ENCODE peak calls at places on chromosomes 13 and 19, in seven cellular contexts. One of them, this sample, is unnamed.
A peak's percentile ranks its signal among the peaks of the same experiment; 100 is the strongest.

GRCh38 chr13:50401721-50402510 is 386.7 kb downstream of the KCNRG start:
- DNase-seq in CD8-positive, alpha-beta T cell: no peak
- DNase-seq in HFFc6: peak; percentile 36
- DNase-seq in left ventricle myocardium inferior: no peak
- DNase-seq in fibroblast of pulmonary artery: peak; percentile 75
- DNase-seq in kidney: no peak
- DNase-seq in colonic mucosa: no peak
- DNase-seq in this sample: no peak

GRCh38 chr13:69389899-69390298 is 717.7 kb upstream of the ATXN8OS start:
- DNase-seq in CD8-positive, alpha-beta T cell: no peak
- DNase-seq in HFFc6: no peak
- DNase-seq in left ventricle myocardium inferior: no peak
- DNase-seq in fibroblast of pulmonary artery: no peak
- DNase-seq in kidney: no peak
- DNase-seq in colonic mucosa: no peak
- DNase-seq in this sample: no peak

GRCh38 chr19:39765091-39766076 is 13.3 kb upstream of the LEUTX start:
- DNase-seq in CD8-positive, alpha-beta T cell: peak; percentile 42
- DNase-seq in HFFc6: peak; percentile 15
- DNase-seq in left ventricle myocardium inferior: no peak
- DNase-seq in fibroblast of pulmonary artery: peak; percentile 66
- DNase-seq in kidney: no peak
- DNase-seq in colonic mucosa: peak; percentile 44
- DNase-seq in this sample: peak; percentile 74

GRCh38 chr19:38433268-38433733 is at the start of gene RYR1:
- DNase-seq in CD8-positive, alpha-beta T cell: peak; percentile 37
- DNase-seq in HFFc6: no peak
- DNase-seq in left ventricle myocardium inferior: peak; percentile 67
- DNase-seq in fibroblast of pulmonary artery: peak; percentile 10
- DNase-seq in kidney: peak; percentile 71
- DNase-seq in colonic mucosa: peak; percentile 47
- DNase-seq in this sample: peak; percentile 81

GRCh38 chr13:46605824-46606554 is 53.0 kb downstream of the LRCH1 start:
- DNase-seq in CD8-positive, alpha-beta T cell: no peak
- DNase-seq in HFFc6: no peak
- DNase-seq in left ventricle myocardium inferior: no peak
- DNase-seq in fibroblast of pulmonary artery: no peak
- DNase-seq in kidney: no peak
- DNase-seq in colonic mucosa: no peak
- DNase-seq in this sample: no peak

GRCh38 chr19:2783781-2784145 is 690 bp upstream of the SGTA start:
- DNase-seq in CD8-positive, alpha-beta T cell: no peak
- DNase-seq in HFFc6: no peak
- DNase-seq in left ventricle myocardium inferior: no peak
- DNase-seq in fibroblast of pulmonary artery: no peak
- DNase-seq in kidney: no peak
- DNase-seq in colonic mucosa: no peak
- DNase-seq in this sample: no peak

GRCh38 chr13:101695870-101696516 is 243.5 kb downstream of the ITGBL1 start:
- DNase-seq in CD8-positive, alpha-beta T cell: no peak
- DNase-seq in HFFc6: no peak
- DNase-seq in left ventricle myocardium inferior: peak; percentile 20
- DNase-seq in fibroblast of pulmonary artery: no peak
- DNase-seq in kidney: no peak
- DNase-seq in colonic mucosa: no peak
- DNase-seq in this sample: no peak

GRCh38 chr13:86383151-86383550 is 583.9 kb upstream of the SLITRK6 start:
- DNase-seq in CD8-positive, alpha-beta T cell: no peak
- DNase-seq in HFFc6: no peak
- DNase-seq in left ventricle myocardium inferior: no peak
- DNase-seq in fibroblast of pulmonary artery: no peak
- DNase-seq in kidney: no peak
- DNase-seq in colonic mucosa: no peak
- DNase-seq in this sample: no peak

GRCh38 chr13:22082437-22083100 is 411.7 kb downstream of the FGF9 start:
- DNase-seq in CD8-positive, alpha-beta T cell: no peak
- DNase-seq in HFFc6: no peak
- DNase-seq in left ventricle myocardium inferior: no peak
- DNase-seq in fibroblast of pulmonary artery: no peak
- DNase-seq in kidney: no peak
- DNase-seq in colonic mucosa: no peak
- DNase-seq in this sample: no peak

GRCh38 chr13:114082849-114083645 is 49.4 kb downstream of the RASA3 start:
- DNase-seq in CD8-positive, alpha-beta T cell: no peak
- DNase-seq in HFFc6: no peak
- DNase-seq in left ventricle myocardium inferior: no peak
- DNase-seq in fibroblast of pulmonary artery: no peak
- DNase-seq in kidney: peak; percentile 32
- DNase-seq in colonic mucosa: no peak
- DNase-seq in this sample: no peak

GRCh38 chr19:40799558-40800338 is 757 bp downstream of the EGLN2 start:
- DNase-seq in CD8-positive, alpha-beta T cell: peak; percentile 30
- DNase-seq in HFFc6: no peak
- DNase-seq in left ventricle myocardium inferior: peak; percentile 70
- DNase-seq in fibroblast of pulmonary artery: peak; percentile 53
- DNase-seq in kidney: peak; percentile 93
- DNase-seq in colonic mucosa: peak; percentile 58
- DNase-seq in this sample: no peak

GRCh38 chr19:38202504-38202903 is 21.5 kb downstream of the DPF1 start:
- DNase-seq in CD8-positive, alpha-beta T cell: no peak
- DNase-seq in HFFc6: no peak
- DNase-seq in left ventricle myocardium inferior: no peak
- DNase-seq in fibroblast of pulmonary artery: no peak
- DNase-seq in kidney: no peak
- DNase-seq in colonic mucosa: no peak
- DNase-seq in this sample: no peak

GRCh38 chr19:42023121-42023942 is 29.3 kb upstream of the ATP1A3 start:
- DNase-seq in CD8-positive, alpha-beta T cell: no peak
- DNase-seq in HFFc6: peak; percentile 22
- DNase-seq in left ventricle myocardium inferior: no peak
- DNase-seq in fibroblast of pulmonary artery: peak; percentile 3
- DNase-seq in kidney: no peak
- DNase-seq in colonic mucosa: peak; percentile 23
- DNase-seq in this sample: peak; percentile 59

GRCh38 chr13:51844862-51845573 is at the start of gene TMEM272:
- DNase-seq in CD8-positive, alpha-beta T cell: peak; percentile 54
- DNase-seq in HFFc6: no peak
- DNase-seq in left ventricle myocardium inferior: peak; percentile 42
- DNase-seq in fibroblast of pulmonary artery: peak; percentile 45
- DNase-seq in kidney: no peak
- DNase-seq in colonic mucosa: peak; percentile 42
- DNase-seq in this sample: peak; percentile 80

GRCh38 chr13:112842343-112842856 is 126.6 kb upstream of the MCF2L start:
- DNase-seq in CD8-positive, alpha-beta T cell: no peak
- DNase-seq in HFFc6: no peak
- DNase-seq in left ventricle myocardium inferior: peak; percentile 58
- DNase-seq in fibroblast of pulmonary artery: peak; percentile 43
- DNase-seq in kidney: no peak
- DNase-seq in colonic mucosa: no peak
- DNase-seq in this sample: peak; percentile 46

GRCh38 chr13:44765076-44765475 is 188.9 kb upstream of the TSC22D1 start:
- DNase-seq in CD8-positive, alpha-beta T cell: no peak
- DNase-seq in HFFc6: no peak
- DNase-seq in left ventricle myocardium inferior: no peak
- DNase-seq in fibroblast of pulmonary artery: no peak
- DNase-seq in kidney: no peak
- DNase-seq in colonic mucosa: peak; percentile 54
- DNase-seq in this sample: no peak

GRCh38 chr19:44260343-44260681 is 626 bp downstream of the ZNF233 start:
- DNase-seq in CD8-positive, alpha-beta T cell: no peak
- DNase-seq in HFFc6: no peak
- DNase-seq in left ventricle myocardium inferior: no peak
- DNase-seq in fibroblast of pulmonary artery: no peak
- DNase-seq in kidney: no peak
- DNase-seq in colonic mucosa: peak; percentile 23
- DNase-seq in this sample: no peak

DNA sequence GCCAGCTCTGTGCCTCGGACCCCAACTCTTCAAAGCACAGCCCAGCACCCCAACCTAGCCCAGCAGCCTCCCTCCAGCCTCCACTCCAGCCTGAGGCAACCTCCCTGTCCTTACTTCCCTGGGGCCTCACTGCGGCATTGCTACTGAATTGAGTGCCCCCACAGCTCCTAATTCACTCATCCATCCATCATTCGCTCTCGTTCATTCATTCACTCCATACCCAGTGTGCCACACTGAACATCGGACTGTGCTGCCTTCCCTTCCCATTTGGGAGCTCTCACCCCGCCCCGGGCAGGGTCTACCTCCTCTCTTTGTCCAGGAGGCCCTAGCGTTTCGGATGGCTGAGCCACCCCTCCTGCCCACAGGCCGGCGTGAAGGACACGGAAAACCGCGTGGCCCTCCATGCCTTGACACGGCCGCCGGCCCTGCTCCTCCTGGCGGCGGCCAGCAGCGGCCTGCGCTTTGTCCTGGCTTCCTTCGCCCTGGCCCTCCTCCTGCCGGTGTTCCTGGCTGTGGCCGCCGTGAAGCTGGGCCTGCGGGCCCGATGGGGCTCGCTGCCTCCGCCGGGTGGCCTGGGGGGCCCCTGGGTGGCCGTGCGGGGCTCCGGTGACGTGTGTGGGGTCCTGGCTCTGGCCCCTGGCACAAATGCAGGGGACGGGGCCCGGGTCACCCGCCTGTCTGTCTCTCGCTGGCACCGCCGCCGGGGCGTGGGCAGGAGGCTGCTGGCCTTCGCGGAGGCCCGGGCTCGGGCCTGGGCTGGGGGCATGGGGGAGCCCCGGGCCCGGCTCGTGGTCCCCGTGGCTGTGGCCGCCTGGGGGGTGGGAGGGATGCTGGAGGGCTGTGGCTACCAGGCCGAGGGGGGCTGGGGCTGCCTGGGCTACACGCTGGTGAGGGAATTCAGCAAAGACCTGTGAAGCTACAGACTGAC is 1.3 kb downstream of the NAT14 start:
- DNase-seq in CD8-positive, alpha-beta T cell: no peak
- DNase-seq in HFFc6: no peak
- DNase-seq in left ventricle myocardium inferior: no peak
- DNase-seq in fibroblast of pulmonary artery: no peak
- DNase-seq in kidney: no peak
- DNase-seq in colonic mucosa: no peak
- DNase-seq in this sample: no peak
- TF ChIP-seq CTCF in CD8-positive, alpha-beta T cell: no peak
- TF ChIP-seq CTCF in HFFc6: no peak
- TF ChIP-seq CTCF in left ventricle myocardium inferior: peak; percentile 44
- TF ChIP-seq CTCF in fibroblast of pulmonary artery: no peak
- TF ChIP-seq CTCF in kidney: no peak
- TF ChIP-seq CTCF in colonic mucosa: no peak
- TF ChIP-seq CTCF in this sample: no peak

GRCh38 chr13:91383836-91384235 is 14.6 kb upstream of the GPC5 start:
- DNase-seq in CD8-positive, alpha-beta T cell: no peak
- DNase-seq in HFFc6: no peak
- DNase-seq in left ventricle myocardium inferior: no peak
- DNase-seq in fibroblast of pulmonary artery: no peak
- DNase-seq in kidney: no peak
- DNase-seq in colonic mucosa: no peak
- DNase-seq in this sample: no peak

GRCh38 chr13:91384891-91385290 is 13.5 kb upstream of the GPC5 start:
- DNase-seq in CD8-positive, alpha-beta T cell: no peak
- DNase-seq in HFFc6: no peak
- DNase-seq in left ventricle myocardium inferior: no peak
- DNase-seq in fibroblast of pulmonary artery: no peak
- DNase-seq in kidney: no peak
- DNase-seq in colonic mucosa: no peak
- DNase-seq in this sample: no peak

GRCh38 chr13:91381371-91381770 is 17.1 kb upstream of the GPC5 start:
- DNase-seq in CD8-positive, alpha-beta T cell: no peak
- DNase-seq in HFFc6: no peak
- DNase-seq in left ventricle myocardium inferior: no peak
- DNase-seq in fibroblast of pulmonary artery: peak; percentile 41
- DNase-seq in kidney: no peak
- DNase-seq in colonic mucosa: no peak
- DNase-seq in this sample: no peak
- TF ChIP-seq CTCF in CD8-positive, alpha-beta T cell: no peak
- TF ChIP-seq CTCF in HFFc6: peak; percentile 38
- TF ChIP-seq CTCF in left ventricle myocardium inferior: peak; percentile 52
- TF ChIP-seq CTCF in fibroblast of pulmonary artery: peak; percentile 32
- TF ChIP-seq CTCF in kidney: peak; percentile 20
- TF ChIP-seq CTCF in colonic mucosa: no peak
- TF ChIP-seq CTCF in this sample: no peak

DNA sequence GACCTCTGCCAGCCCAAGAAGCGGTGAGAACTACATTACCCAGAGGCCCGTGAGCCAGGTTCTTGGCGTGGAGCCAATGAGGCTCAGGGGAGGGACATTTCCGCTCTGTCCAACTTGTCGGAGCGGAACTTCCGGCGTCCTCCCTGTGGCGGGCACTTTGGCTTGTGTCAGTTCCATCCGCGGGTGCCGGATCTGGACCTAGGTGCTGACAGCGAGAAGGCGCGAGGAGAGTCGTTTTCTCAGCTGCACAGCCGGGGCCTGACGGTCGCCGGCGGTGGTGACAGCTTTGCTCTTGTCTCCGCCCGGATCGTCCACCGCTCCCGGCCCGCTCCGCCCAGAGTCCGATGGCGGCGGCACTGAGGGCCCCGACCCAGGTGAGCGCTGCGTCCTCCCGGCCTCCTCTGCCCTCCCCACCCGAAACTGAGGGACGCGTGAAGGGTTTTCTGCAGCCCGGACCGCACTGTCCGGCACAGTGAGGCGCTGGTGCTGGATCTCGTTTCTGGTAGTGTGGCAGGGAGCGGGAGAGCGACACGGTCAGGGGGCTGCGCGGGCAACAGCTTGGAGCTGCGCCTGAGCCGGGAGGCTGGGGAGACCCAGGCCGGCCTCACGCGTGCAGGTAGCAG is at the start of gene ZNF530:
- DNase-seq in CD8-positive, alpha-beta T cell: peak; percentile 88
- DNase-seq in HFFc6: peak; percentile 89
- DNase-seq in left ventricle myocardium inferior: peak; percentile 96
- DNase-seq in fibroblast of pulmonary artery: peak; percentile 95
- DNase-seq in kidney: peak; percentile 97
- DNase-seq in colonic mucosa: peak; percentile 95
- DNase-seq in this sample: peak; percentile 95
- TF ChIP-seq CTCF in CD8-positive, alpha-beta T cell: no peak
- TF ChIP-seq CTCF in HFFc6: no peak
- TF ChIP-seq CTCF in left ventricle myocardium inferior: no peak
- TF ChIP-seq CTCF in fibroblast of pulmonary artery: no peak
- TF ChIP-seq CTCF in kidney: no peak
- TF ChIP-seq CTCF in colonic mucosa: no peak
- TF ChIP-seq CTCF in this sample: no peak

DNA sequence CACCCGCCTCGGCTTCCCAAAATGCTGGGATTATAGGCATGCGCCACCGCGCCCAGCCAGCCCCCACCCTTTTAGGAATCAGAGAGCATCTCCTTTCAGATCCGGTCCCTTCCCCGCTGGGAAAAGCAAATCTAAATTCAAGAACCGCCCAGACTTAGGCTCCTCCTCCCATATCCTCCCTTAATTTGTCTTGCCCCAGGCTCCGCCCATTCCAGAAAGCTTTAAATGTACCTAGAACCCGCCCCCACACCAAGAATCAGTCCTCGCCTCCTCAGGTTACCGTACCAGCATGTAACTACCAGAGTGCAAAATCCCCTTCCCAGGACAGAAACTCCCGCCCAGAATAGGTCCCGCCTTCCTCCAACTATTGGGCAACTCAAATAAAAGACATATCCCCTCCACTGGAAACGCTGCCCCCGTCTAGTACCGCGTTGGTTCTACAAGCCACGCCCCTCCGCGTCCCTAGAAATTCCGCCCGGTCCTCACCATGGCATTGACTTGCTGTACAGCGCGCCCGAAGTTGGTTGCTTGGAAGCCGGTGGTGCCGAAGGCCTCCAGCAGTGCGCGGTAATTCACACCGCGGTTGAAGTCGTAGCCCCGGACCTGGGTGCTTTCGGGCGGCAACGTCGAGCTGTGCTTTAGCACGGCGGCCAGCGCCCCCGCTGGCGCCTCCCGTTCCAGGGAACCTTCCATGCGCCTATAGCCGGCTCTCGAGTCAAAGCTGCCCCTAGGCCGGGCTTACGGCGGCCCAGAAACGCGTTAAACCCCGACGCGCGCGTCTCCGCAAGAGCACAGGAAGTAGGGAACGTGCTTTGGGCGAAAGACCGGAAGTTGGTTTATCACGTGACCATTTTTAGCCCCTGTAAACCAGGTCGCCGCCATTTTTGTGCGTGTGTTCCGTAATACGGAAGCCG is at the start of gene DHPS:
- DNase-seq in CD8-positive, alpha-beta T cell: peak; percentile 90
- DNase-seq in HFFc6: peak; percentile 96
- DNase-seq in left ventricle myocardium inferior: peak; percentile 89
- DNase-seq in fibroblast of pulmonary artery: peak; percentile 99
- DNase-seq in kidney: peak; percentile 96
- DNase-seq in colonic mucosa: peak; percentile 95
- DNase-seq in this sample: peak; percentile 83
- TF ChIP-seq CTCF in CD8-positive, alpha-beta T cell: no peak
- TF ChIP-seq CTCF in HFFc6: peak; percentile 46
- TF ChIP-seq CTCF in left ventricle myocardium inferior: no peak
- TF ChIP-seq CTCF in fibroblast of pulmonary artery: no peak
- TF ChIP-seq CTCF in kidney: no peak
- TF ChIP-seq CTCF in colonic mucosa: no peak
- TF ChIP-seq CTCF in this sample: no peak